ENCODE peak calls at places on chromosomes 2 and 18, in eight cellular contexts. One of them, this sample, is unnamed.

GRCh38 chr2:112096098-112096497 is 41.0 kb downstream of the TMEM87B start:
- DNase-seq in GM12865: no peak
- DNase-seq in gastrocnemius medialis: no peak
- DNase-seq in Caco-2: no peak
- DNase-seq in brain microvascular endothelial cell: no peak
- DNase-seq in breast epithelium: no peak
- DNase-seq in cardiac fibroblast: no peak
- DNase-seq in prostate gland: no peak
- DNase-seq in this sample: no peak

GRCh38 chr2:201250741-201251140 is 9.6 kb upstream of the CASP8 start:
- DNase-seq in GM12865: no peak
- DNase-seq in gastrocnemius medialis: no peak
- DNase-seq in Caco-2: no peak
- DNase-seq in brain microvascular endothelial cell: no peak
- DNase-seq in breast epithelium: no peak
- DNase-seq in cardiac fibroblast: no peak
- DNase-seq in prostate gland: no peak
- DNase-seq in this sample: no peak

GRCh38 chr2:106972782-106973181 is 86.8 kb upstream of the ST6GAL2 start:
- DNase-seq in GM12865: no peak
- DNase-seq in gastrocnemius medialis: no peak
- DNase-seq in Caco-2: no peak
- DNase-seq in brain microvascular endothelial cell: peak
- DNase-seq in breast epithelium: no peak
- DNase-seq in cardiac fibroblast: no peak
- DNase-seq in prostate gland: no peak
- DNase-seq in this sample: no peak

GRCh38 chr2:216688731-216689360 is 6.5 kb downstream of the IGFBP5 start:
- DNase-seq in GM12865: no peak
- DNase-seq in gastrocnemius medialis: peak
- DNase-seq in Caco-2: no peak
- DNase-seq in brain microvascular endothelial cell: no peak
- DNase-seq in breast epithelium: no peak
- DNase-seq in cardiac fibroblast: no peak
- DNase-seq in prostate gland: no peak
- DNase-seq in this sample: peak

GRCh38 chr2:204228169-204228940 is 291.8 kb downstream of the ICOS start:
- DNase-seq in GM12865: no peak
- DNase-seq in gastrocnemius medialis: no peak
- DNase-seq in Caco-2: no peak
- DNase-seq in brain microvascular endothelial cell: no peak
- DNase-seq in breast epithelium: no peak
- DNase-seq in cardiac fibroblast: no peak
- DNase-seq in prostate gland: no peak
- DNase-seq in this sample: no peak

GRCh38 chr2:196927318-196928225 is 1.1 kb upstream of the PGAP1 start:
- DNase-seq in GM12865: peak
- DNase-seq in gastrocnemius medialis: no peak
- DNase-seq in Caco-2: no peak
- DNase-seq in brain microvascular endothelial cell: peak
- DNase-seq in breast epithelium: no peak
- DNase-seq in cardiac fibroblast: peak
- DNase-seq in prostate gland: peak
- DNase-seq in this sample: peak

GRCh38 chr18:49841236-49842217 is 28.2 kb upstream of the ACAA2 start:
- DNase-seq in GM12865: no peak
- DNase-seq in gastrocnemius medialis: no peak
- DNase-seq in Caco-2: no peak
- DNase-seq in brain microvascular endothelial cell: no peak
- DNase-seq in breast epithelium: no peak
- DNase-seq in cardiac fibroblast: no peak
- DNase-seq in prostate gland: no peak
- DNase-seq in this sample: no peak

GRCh38 chr2:15718944-15719323 is 127.3 kb downstream of the DDX1 start:
- DNase-seq in GM12865: no peak
- DNase-seq in gastrocnemius medialis: no peak
- DNase-seq in Caco-2: no peak
- DNase-seq in brain microvascular endothelial cell: no peak
- DNase-seq in breast epithelium: no peak
- DNase-seq in cardiac fibroblast: no peak
- DNase-seq in prostate gland: no peak
- DNase-seq in this sample: no peak

GRCh38 chr2:153287109-153287801 is 191.3 kb downstream of the RPRM start:
- DNase-seq in GM12865: no peak
- DNase-seq in gastrocnemius medialis: no peak
- DNase-seq in Caco-2: no peak
- DNase-seq in brain microvascular endothelial cell: no peak
- DNase-seq in breast epithelium: no peak
- DNase-seq in cardiac fibroblast: no peak
- DNase-seq in prostate gland: no peak
- DNase-seq in this sample: no peak

GRCh38 chr2:224252601-224253000 is 149.3 kb downstream of the FAM124B start:
- DNase-seq in GM12865: no peak
- DNase-seq in gastrocnemius medialis: no peak
- DNase-seq in Caco-2: no peak
- DNase-seq in brain microvascular endothelial cell: no peak
- DNase-seq in breast epithelium: no peak
- DNase-seq in cardiac fibroblast: peak
- DNase-seq in prostate gland: no peak
- DNase-seq in this sample: peak

GRCh38 chr2:44186800-44187199 is 18.1 kb downstream of the PPM1B start:
- DNase-seq in GM12865: no peak
- DNase-seq in gastrocnemius medialis: no peak
- DNase-seq in Caco-2: no peak
- DNase-seq in brain microvascular endothelial cell: no peak
- DNase-seq in breast epithelium: no peak
- DNase-seq in cardiac fibroblast: no peak
- DNase-seq in prostate gland: no peak
- DNase-seq in this sample: no peak

GRCh38 chr2:66730429-66730828 is 295.5 kb downstream of the MEIS1 start:
- DNase-seq in GM12865: no peak
- DNase-seq in gastrocnemius medialis: no peak
- DNase-seq in Caco-2: no peak
- DNase-seq in brain microvascular endothelial cell: no peak
- DNase-seq in breast epithelium: no peak
- DNase-seq in cardiac fibroblast: no peak
- DNase-seq in prostate gland: no peak
- DNase-seq in this sample: no peak

GRCh38 chr2:232894746-232895145 is 24.7 kb downstream of the SNORC start:
- DNase-seq in GM12865: no peak
- DNase-seq in gastrocnemius medialis: no peak
- DNase-seq in Caco-2: no peak
- DNase-seq in brain microvascular endothelial cell: no peak
- DNase-seq in breast epithelium: peak
- DNase-seq in cardiac fibroblast: no peak
- DNase-seq in prostate gland: no peak
- DNase-seq in this sample: no peak

GRCh38 chr2:202808754-202809153 is 62.8 kb downstream of the ICA1L start:
- DNase-seq in GM12865: no peak
- DNase-seq in gastrocnemius medialis: no peak
- DNase-seq in Caco-2: no peak
- DNase-seq in brain microvascular endothelial cell: no peak
- DNase-seq in breast epithelium: no peak
- DNase-seq in cardiac fibroblast: no peak
- DNase-seq in prostate gland: no peak
- DNase-seq in this sample: no peak

GRCh38 chr2:217981084-217981730 is 21.6 kb downstream of the TNS1 start:
- DNase-seq in GM12865: no peak
- DNase-seq in gastrocnemius medialis: no peak
- DNase-seq in Caco-2: no peak
- DNase-seq in brain microvascular endothelial cell: no peak
- DNase-seq in breast epithelium: no peak
- DNase-seq in cardiac fibroblast: no peak
- DNase-seq in prostate gland: no peak
- DNase-seq in this sample: no peak

GRCh38 chr18:9516437-9517064 is 41.2 kb downstream of the RALBP1 start:
- DNase-seq in GM12865: peak
- DNase-seq in gastrocnemius medialis: no peak
- DNase-seq in Caco-2: no peak
- DNase-seq in brain microvascular endothelial cell: no peak
- DNase-seq in breast epithelium: no peak
- DNase-seq in cardiac fibroblast: peak
- DNase-seq in prostate gland: no peak
- DNase-seq in this sample: peak

GRCh38 chr2:48356701-48357322 is 173.1 kb upstream of the STON1 start:
- DNase-seq in GM12865: peak
- DNase-seq in gastrocnemius medialis: no peak
- DNase-seq in Caco-2: no peak
- DNase-seq in brain microvascular endothelial cell: peak
- DNase-seq in breast epithelium: no peak
- DNase-seq in cardiac fibroblast: peak
- DNase-seq in prostate gland: no peak
- DNase-seq in this sample: peak

GRCh38 chr2:38377501-38378258 is 607 bp upstream of the ATL2 start:
- DNase-seq in GM12865: no peak
- DNase-seq in gastrocnemius medialis: no peak
- DNase-seq in Caco-2: no peak
- DNase-seq in brain microvascular endothelial cell: peak
- DNase-seq in breast epithelium: no peak
- DNase-seq in cardiac fibroblast: peak
- DNase-seq in prostate gland: no peak
- DNase-seq in this sample: peak

GRCh38 chr2:65435625-65436168 is 3.3 kb upstream of the SPRED2 start:
- DNase-seq in GM12865: peak
- DNase-seq in gastrocnemius medialis: peak
- DNase-seq in Caco-2: peak
- DNase-seq in brain microvascular endothelial cell: peak
- DNase-seq in breast epithelium: peak
- DNase-seq in cardiac fibroblast: peak
- DNase-seq in prostate gland: peak
- DNase-seq in this sample: peak

GRCh38 chr2:60551241-60552095 is 2.0 kb downstream of the BCL11A start:
- DNase-seq in GM12865: peak
- DNase-seq in gastrocnemius medialis: no peak
- DNase-seq in Caco-2: no peak
- DNase-seq in brain microvascular endothelial cell: no peak
- DNase-seq in breast epithelium: no peak
- DNase-seq in cardiac fibroblast: peak
- DNase-seq in prostate gland: peak
- DNase-seq in this sample: no peak

GRCh38 chr18:44725300-44726096 is 44.8 kb downstream of the SETBP1 start:
- DNase-seq in GM12865: peak
- DNase-seq in gastrocnemius medialis: no peak
- DNase-seq in Caco-2: no peak
- DNase-seq in brain microvascular endothelial cell: peak
- DNase-seq in breast epithelium: no peak
- DNase-seq in cardiac fibroblast: peak
- DNase-seq in prostate gland: no peak
- DNase-seq in this sample: peak

GRCh38 chr2:47050021-47050760 is 104.9 kb downstream of the STPG4 start:
- DNase-seq in GM12865: no peak
- DNase-seq in gastrocnemius medialis: no peak
- DNase-seq in Caco-2: no peak
- DNase-seq in brain microvascular endothelial cell: no peak
- DNase-seq in breast epithelium: no peak
- DNase-seq in cardiac fibroblast: no peak
- DNase-seq in prostate gland: no peak
- DNase-seq in this sample: no peak

GRCh38 chr18:58952871-58953270 is 88.2 kb downstream of the ZNF532 start:
- DNase-seq in GM12865: no peak
- DNase-seq in gastrocnemius medialis: no peak
- DNase-seq in Caco-2: no peak
- DNase-seq in brain microvascular endothelial cell: no peak
- DNase-seq in breast epithelium: no peak
- DNase-seq in cardiac fibroblast: no peak
- DNase-seq in prostate gland: no peak
- DNase-seq in this sample: no peak

GRCh38 chr18:23107718-23108117 is 27.6 kb upstream of the CABLES1 start:
- DNase-seq in GM12865: no peak
- DNase-seq in gastrocnemius medialis: no peak
- DNase-seq in Caco-2: no peak
- DNase-seq in brain microvascular endothelial cell: peak
- DNase-seq in breast epithelium: no peak
- DNase-seq in cardiac fibroblast: no peak
- DNase-seq in prostate gland: peak
- DNase-seq in this sample: no peak

GRCh38 chr18:62282188-62282629 is 42.9 kb upstream of the TNFRSF11A start:
- DNase-seq in GM12865: no peak
- DNase-seq in gastrocnemius medialis: no peak
- DNase-seq in Caco-2: no peak
- DNase-seq in brain microvascular endothelial cell: peak
- DNase-seq in breast epithelium: no peak
- DNase-seq in cardiac fibroblast: peak
- DNase-seq in prostate gland: no peak
- DNase-seq in this sample: peak

GRCh38 chr18:24631238-24632025 is 171.0 kb downstream of the HRH4 start:
- DNase-seq in GM12865: no peak
- DNase-seq in gastrocnemius medialis: no peak
- DNase-seq in Caco-2: no peak
- DNase-seq in brain microvascular endothelial cell: no peak
- DNase-seq in breast epithelium: no peak
- DNase-seq in cardiac fibroblast: no peak
- DNase-seq in prostate gland: no peak
- DNase-seq in this sample: no peak

GRCh38 chr18:40437517-40437916 is 1517.5 kb upstream of the PIK3C3 start:
- DNase-seq in GM12865: no peak
- DNase-seq in gastrocnemius medialis: no peak
- DNase-seq in Caco-2: no peak
- DNase-seq in brain microvascular endothelial cell: no peak
- DNase-seq in breast epithelium: no peak
- DNase-seq in cardiac fibroblast: no peak
- DNase-seq in prostate gland: no peak
- DNase-seq in this sample: no peak

GRCh38 chr18:36628435-36629094 is 200.2 kb downstream of the TPGS2 start:
- DNase-seq in GM12865: no peak
- DNase-seq in gastrocnemius medialis: no peak
- DNase-seq in Caco-2: no peak
- DNase-seq in brain microvascular endothelial cell: peak
- DNase-seq in breast epithelium: no peak
- DNase-seq in cardiac fibroblast: peak
- DNase-seq in prostate gland: no peak
- DNase-seq in this sample: peak
- H3K4me3 ChIP-seq in GM12865: no peak
- H3K4me3 ChIP-seq in gastrocnemius medialis: no peak
- H3K4me3 ChIP-seq in Caco-2: no peak
- H3K4me3 ChIP-seq in brain microvascular endothelial cell: no peak
- H3K4me3 ChIP-seq in breast epithelium: no peak
- H3K4me3 ChIP-seq in cardiac fibroblast: no peak
- H3K4me3 ChIP-seq in prostate gland: no peak
- H3K4me3 ChIP-seq in this sample: no peak

GRCh38 chr2:21754164-21754788 is 630.5 kb downstream of the TDRD15 start:
- DNase-seq in GM12865: peak
- DNase-seq in gastrocnemius medialis: no peak
- DNase-seq in Caco-2: no peak
- DNase-seq in brain microvascular endothelial cell: no peak
- DNase-seq in breast epithelium: no peak
- DNase-seq in cardiac fibroblast: peak
- DNase-seq in prostate gland: no peak
- DNase-seq in this sample: no peak
- TF ChIP-seq CTCF in GM12865: peak
- TF ChIP-seq CTCF in gastrocnemius medialis: no peak
- TF ChIP-seq CTCF in Caco-2: no peak
- TF ChIP-seq CTCF in brain microvascular endothelial cell: no peak
- TF ChIP-seq CTCF in breast epithelium: no peak
- TF ChIP-seq CTCF in cardiac fibroblast: peak
- TF ChIP-seq CTCF in prostate gland: no peak
- TF ChIP-seq CTCF in this sample: no peak

GRCh38 chr2:75559633-75560021 is 1.1 kb downstream of the EVA1A start:
- DNase-seq in GM12865: no peak
- DNase-seq in gastrocnemius medialis: no peak
- DNase-seq in Caco-2: no peak
- DNase-seq in brain microvascular endothelial cell: no peak
- DNase-seq in breast epithelium: no peak
- DNase-seq in cardiac fibroblast: peak
- DNase-seq in prostate gland: no peak
- DNase-seq in this sample: no peak
- H3K4me3 ChIP-seq in GM12865: no peak
- H3K4me3 ChIP-seq in gastrocnemius medialis: peak
- H3K4me3 ChIP-seq in Caco-2: peak
- H3K4me3 ChIP-seq in brain microvascular endothelial cell: peak
- H3K4me3 ChIP-seq in breast epithelium: peak
- H3K4me3 ChIP-seq in cardiac fibroblast: peak
- H3K4me3 ChIP-seq in prostate gland: peak
- H3K4me3 ChIP-seq in this sample: peak

GRCh38 chr2:70767699-70768584 is at the start of gene ADD2:
- DNase-seq in GM12865: peak
- DNase-seq in gastrocnemius medialis: no peak
- DNase-seq in Caco-2: no peak
- DNase-seq in brain microvascular endothelial cell: no peak
- DNase-seq in breast epithelium: no peak
- DNase-seq in cardiac fibroblast: peak
- DNase-seq in prostate gland: no peak
- DNase-seq in this sample: peak
- TF ChIP-seq CTCF in GM12865: peak
- TF ChIP-seq CTCF in gastrocnemius medialis: no peak
- TF ChIP-seq CTCF in Caco-2: peak
- TF ChIP-seq CTCF in brain microvascular endothelial cell: peak
- TF ChIP-seq CTCF in breast epithelium: no peak
- TF ChIP-seq CTCF in cardiac fibroblast: no peak
- TF ChIP-seq CTCF in prostate gland: no peak
- TF ChIP-seq CTCF in this sample: peak